ENCODE peak calls at places on chromosome 9, in seven cellular contexts. B is GM12878, J is Peyer's patch, Z is K562, V is HCT116, W is gastrocnemius medialis, X is upper lobe of left lung. R is an unnamed sample.

GRCh38 chr9:124403246-124403645 is 12.0 kb downstream of the PSMB7 start:
- DNase-seq in B (no peak), W (no peak), X (no peak), Z (no peak), V (no peak), J (no peak), R (no peak)

GRCh38 chr9:108103294-108103693 is 613.7 kb upstream of the KLF4 start:
- DNase-seq in W (no peak), X (no peak), J (no peak), V (no peak), Z (no peak), B (no peak), R (no peak)

GRCh38 chr9:128082173-128082572 is 14.1 kb downstream of the SLC25A25 start:
- DNase-seq in B (no peak), V (peak; percentile 51), W (no peak), J (no peak), X (no peak), Z (peak; percentile 90), R (no peak)

GRCh38 chr9:11457809-11458785 is 845.3 kb upstream of the PTPRD start:
- DNase-seq in J (no peak), X (no peak), W (no peak), B (no peak), Z (no peak), V (no peak), R (no peak)

GRCh38 chr9:124595743-124596142 is 88.5 kb upstream of the NR5A1 start:
- DNase-seq in W (no peak), Z (peak; percentile 89), V (no peak), B (no peak), J (peak; percentile 78), X (no peak), R (no peak)

GRCh38 chr9:8679405-8679951 is 879.9 kb upstream of the DMAC1 start:
- DNase-seq in V (no peak), B (no peak), Z (no peak), J (no peak), X (no peak), W (no peak), R (no peak)

GRCh38 chr9:116546711-116547581 is 140.2 kb upstream of the TRIM32 start:
- DNase-seq in J (peak; percentile 50), W (no peak), V (no peak), Z (no peak), X (no peak), B (no peak), R (no peak)

GRCh38 chr9:37026085-37026935 is 7.8 kb downstream of the PAX5 start:
- DNase-seq in B (no peak), X (no peak), V (no peak), J (no peak), Z (no peak), W (no peak), R (no peak)

GRCh38 chr9:100011062-100011681 is 87.6 kb downstream of the ERP44 start:
- DNase-seq in W (no peak), Z (peak; percentile 74), J (peak; percentile 58), B (peak; percentile 38), X (no peak), V (peak; percentile 59), R (no peak)

GRCh38 chr9:134221273-134222017 is 57.1 kb upstream of the RNU6ATAC start:
- DNase-seq in W (no peak), B (no peak), Z (no peak), J (peak; percentile 70), X (no peak), V (no peak), R (no peak)

GRCh38 chr9:26675055-26675454 is 217.5 kb downstream of the CAAP1 start:
- DNase-seq in X (no peak), W (no peak), J (no peak), V (no peak), Z (no peak), B (no peak), R (no peak)

GRCh38 chr9:14372437-14373318 is 58.7 kb upstream of the NFIB start:
- DNase-seq in W (no peak), V (peak; percentile 4), X (no peak), J (peak; percentile 53), Z (peak; percentile 49), B (no peak), R (no peak)

GRCh38 chr9:107810493-107810931 is 320.9 kb upstream of the KLF4 start:
- DNase-seq in J (no peak), X (peak; percentile 40), W (peak; percentile 15), V (no peak), B (no peak), Z (no peak), R (no peak)

GRCh38 chr9:89483592-89484474 is 14.1 kb downstream of the SEMA4D start:
- DNase-seq in X (no peak), V (no peak), Z (no peak), W (peak; percentile 43), J (peak; percentile 94), B (no peak), R (no peak)

GRCh38 chr9:100087218-100087617 is 11.6 kb downstream of the ERP44 start:
- DNase-seq in Z (no peak), W (no peak), B (no peak), X (no peak), V (no peak), J (peak; percentile 52), R (no peak)

GRCh38 chr9:38362912-38363588 is 29.5 kb upstream of the ALDH1B1 start:
- DNase-seq in J (peak; percentile 48), X (peak; percentile 45), B (peak; percentile 35), Z (peak; percentile 62), W (no peak), V (peak; percentile 63), R (peak; percentile 7)

GRCh38 chr9:100445161-100445902 is 18.4 kb downstream of the MSANTD3 start:
- DNase-seq in J (no peak), W (no peak), Z (no peak), V (no peak), X (no peak), B (no peak), R (no peak)

GRCh38 chr9:136092741-136093140 is 2.3 kb downstream of the NACC2 start:
- DNase-seq in W (peak; percentile 14), Z (no peak), J (no peak), X (no peak), B (no peak), V (no peak), R (no peak)

GRCh38 chr9:78046120-78046519 is 14.5 kb upstream of the GNAQ start:
- DNase-seq in Z (no peak), X (no peak), J (no peak), V (no peak), B (no peak), W (no peak), R (no peak)

GRCh38 chr9:86353591-86354047 is 591 bp downstream of the TUT7 start:
- DNase-seq in W (peak; percentile 21), J (peak; percentile 64), V (no peak), B (no peak), Z (peak; percentile 45), X (peak; percentile 55), R (no peak)

GRCh38 chr9:68500457-68501158 is 40.1 kb downstream of the TMEM252 start:
- DNase-seq in B (no peak), Z (no peak), X (no peak), W (no peak), V (no peak), J (no peak), R (no peak)

GRCh38 chr9:97958812-97959511 is 21.0 kb upstream of the HEMGN start:
- DNase-seq in V (no peak), J (no peak), X (no peak), Z (peak; percentile 68), W (no peak), B (no peak), R (no peak)

GRCh38 chr9:108787664-108788048 is 68.1 kb downstream of the ACTL7B start:
- DNase-seq in B (no peak), X (no peak), W (no peak), Z (no peak), V (no peak), J (no peak), R (no peak)

GRCh38 chr9:115668506-115668905 is 485.1 kb upstream of the PAPPA start:
- DNase-seq in V (no peak), B (no peak), J (no peak), X (no peak), W (peak; percentile 14), Z (no peak), R (no peak)

GRCh38 chr9:134169166-134169565 is 4.8 kb upstream of the RNU6ATAC start:
- DNase-seq in X (no peak), J (no peak), W (no peak), B (no peak), V (no peak), Z (no peak), R (no peak)

GRCh38 chr9:98330831-98331230 is 75.4 kb upstream of the TBC1D2 start:
- DNase-seq in J (no peak), W (no peak), V (no peak), X (no peak), Z (no peak), B (no peak), R (no peak)

GRCh38 chr9:112868956-112869594 is 21.6 kb downstream of the SLC46A2 start:
- DNase-seq in W (no peak), B (no peak), J (no peak), X (no peak), V (no peak), Z (no peak), R (no peak)

GRCh38 chr9:91775011-91775707 is 174.9 kb downstream of the ROR2 start:
- DNase-seq in J (peak; percentile 72), B (no peak), X (peak; percentile 55), W (peak; percentile 35), Z (peak; percentile 77), V (peak; percentile 31), R (no peak)
- TF ChIP-seq CTCF in J (peak; percentile 26), B (peak; percentile 88), X (peak; percentile 77), W (peak; percentile 61), Z (peak; percentile 76), V (peak; percentile 86), R (peak; percentile 76)

DNA sequence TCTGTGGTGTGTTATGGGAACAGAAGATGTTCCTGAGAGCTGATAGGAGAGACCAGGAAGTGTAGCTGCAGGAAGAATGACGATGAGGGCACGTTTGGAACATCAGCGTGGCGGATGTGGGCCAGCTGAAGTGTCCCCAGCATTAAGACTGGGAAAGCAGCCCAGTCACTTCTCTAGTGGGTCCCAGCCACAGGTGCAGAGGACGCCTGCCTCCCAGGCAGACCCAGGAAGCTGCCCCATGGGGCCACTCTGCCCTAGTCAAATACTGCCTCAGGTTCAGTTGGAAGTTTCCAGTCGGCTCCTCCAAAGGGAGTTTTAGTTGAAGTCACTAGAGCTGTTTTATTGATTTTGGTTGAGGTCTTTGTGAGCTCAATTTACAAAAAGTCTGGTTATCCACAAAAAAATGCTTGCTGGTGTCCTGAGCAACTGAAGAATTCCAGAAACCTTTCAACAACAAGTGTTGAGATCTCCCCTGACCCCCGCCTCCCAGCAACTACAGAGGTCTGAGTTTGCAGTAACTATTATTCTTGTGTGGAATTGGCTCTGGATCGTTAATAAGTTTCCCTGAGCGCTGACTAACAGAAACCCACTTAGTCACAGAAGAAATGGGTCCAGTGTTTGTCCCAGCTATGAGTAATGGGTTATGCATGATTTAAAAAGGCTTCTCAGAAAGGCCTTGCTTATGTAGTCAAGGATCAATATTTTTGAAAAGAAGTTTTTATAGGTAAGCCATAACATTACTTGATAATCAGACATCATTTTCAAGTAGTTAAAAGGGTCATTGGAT is 294.1 kb downstream of the FANCC start:
- DNase-seq in V (peak; percentile 78), X (peak; percentile 75), W (peak; percentile 49), B (no peak), J (no peak), Z (no peak), R (no peak)
- TF ChIP-seq POLR2A in V (no peak), X (peak; percentile 24), W (no peak), B (no peak), J (no peak), Z (no peak), R (no peak)

GRCh38 chr9:92738661-92739081 is 26.0 kb downstream of the BICD2 start:
- DNase-seq in X (no peak), B (no peak), V (no peak), W (no peak), J (peak; percentile 38), Z (no peak), R (no peak)
- H3K4me1 ChIP-seq in X (peaks cover 84% of the 10 kb centered on the region), B (peaks cover 21% of the 10 kb centered on the region), V (peaks cover 9% of the 10 kb centered on the region), W (peaks cover 65% of the 10 kb centered on the region), J (peaks cover 3% of the 10 kb centered on the region), Z (peaks cover 11% of the 10 kb centered on the region), R (peaks cover 45% of the 10 kb centered on the region)

GRCh38 chr9:16398676-16399075 is 471.8 kb downstream of the BNC2 start:
- DNase-seq in B (no peak), V (no peak), J (no peak), X (no peak), W (no peak), Z (no peak), R (no peak)
- TF ChIP-seq CTCF in B (no peak), V (no peak), J (no peak), X (no peak), W (no peak), Z (no peak), R (no peak)